ENCODE peak calls at places on chromosomes 2 and 18, in six cellular contexts. D is activated gamma-delta T cell treated with anti-CD3 and anti-CD28 coated beads, Interleukin-2, amount 50 U/mL, for 16 hours; X is endothelial cell; C is lower lobe of right lung; S is fibroblast of lung; V is B cell. Q is an unnamed sample.

GRCh38 chr2:212939777-212940531 is 211.5 kb downstream of the IKZF2 start:
- DNase-seq in D (no peak), X (no peak), C (peak), S (no peak), V (no peak), Q (no peak)

GRCh38 chr18:36066001-36066400 is 1.4 kb downstream of the RPRD1A start:
- DNase-seq in D (no peak), X (no peak), C (no peak), S (peak), V (no peak), Q (no peak)

GRCh38 chr18:13103366-13103765 is 112.2 kb downstream of the CEP192 start:
- DNase-seq in D (no peak), X (no peak), C (no peak), S (no peak), V (no peak), Q (no peak)

GRCh38 chr18:13548106-13548819 is 178.1 kb downstream of the FAM210A start:
- DNase-seq in D (no peak), X (no peak), C (no peak), S (no peak), V (no peak), Q (no peak)

GRCh38 chr2:86189782-86190416 is 5.4 kb downstream of the IMMT start:
- DNase-seq in D (no peak), X (no peak), C (no peak), S (no peak), V (no peak), Q (no peak)

GRCh38 chr2:240201861-240202260 is 61.4 kb upstream of the OTOS start:
- DNase-seq in D (no peak), X (no peak), C (no peak), S (no peak), V (no peak), Q (no peak)

GRCh38 chr2:47512581-47513083 is 109.7 kb downstream of the MSH2 start:
- DNase-seq in D (no peak), X (peak), C (no peak), S (no peak), V (no peak), Q (no peak)

GRCh38 chr2:11129598-11130449 is 25.4 kb upstream of the SLC66A3 start:
- DNase-seq in D (peak), X (peak), C (peak), S (peak), V (peak), Q (peak)

GRCh38 chr2:61640406-61640805 is 102.2 kb upstream of the XPO1 start:
- DNase-seq in D (no peak), X (no peak), C (no peak), S (no peak), V (no peak), Q (no peak)

GRCh38 chr2:215691346-215691745 is 255.5 kb upstream of the FN1 start:
- DNase-seq in D (no peak), X (no peak), C (no peak), S (no peak), V (no peak), Q (no peak)

GRCh38 chr18:77376043-77376732 is 126.5 kb downstream of the GALR1 start:
- DNase-seq in D (no peak), X (no peak), C (no peak), S (peak), V (no peak), Q (no peak)